ENCODE peak calls at places on chromosomes 2 and 18, in nine cellular contexts. One of them, this sample, is unnamed.

GRCh38 chr2:192499476-192499875 is 304.7 kb upstream of the TMEFF2 start:
- DNase-seq in cardiac muscle cell: peak
- DNase-seq in KBM-7: no peak
- DNase-seq in stimulated activated CD4-positive, alpha-beta T cell treated with anti-CD3 and anti-CD28 coated beads, Interleukin-4, amount 100 ng/mL, for 48 hours: no peak
- DNase-seq in ascending aorta: no peak
- DNase-seq in EL: peak
- DNase-seq in activated T-cell treated with anti-CD3 and anti-CD28 coated beads, Interleukin-2, amount 50 U/mL, for 4 hours: no peak
- DNase-seq in posterior cingulate gyrus: no peak
- DNase-seq in dorsolateral prefrontal cortex: no peak
- DNase-seq in this sample: no peak

GRCh38 chr2:55482186-55482945 is 37.2 kb upstream of the CFAP36 start:
- DNase-seq in stimulated activated CD4-positive, alpha-beta T cell treated with anti-CD3 and anti-CD28 coated beads, Interleukin-4, amount 100 ng/mL, for 48 hours: no peak
- DNase-seq in cardiac muscle cell: peak
- DNase-seq in EL: peak
- DNase-seq in posterior cingulate gyrus: no peak
- DNase-seq in activated T-cell treated with anti-CD3 and anti-CD28 coated beads, Interleukin-2, amount 50 U/mL, for 4 hours: no peak
- DNase-seq in ascending aorta: no peak
- DNase-seq in KBM-7: no peak
- DNase-seq in dorsolateral prefrontal cortex: no peak
- DNase-seq in this sample: no peak

GRCh38 chr2:151922845-151923666 is 94.8 kb upstream of the ARL5A start:
- DNase-seq in KBM-7: no peak
- DNase-seq in ascending aorta: no peak
- DNase-seq in dorsolateral prefrontal cortex: no peak
- DNase-seq in stimulated activated CD4-positive, alpha-beta T cell treated with anti-CD3 and anti-CD28 coated beads, Interleukin-4, amount 100 ng/mL, for 48 hours: no peak
- DNase-seq in posterior cingulate gyrus: no peak
- DNase-seq in EL: no peak
- DNase-seq in activated T-cell treated with anti-CD3 and anti-CD28 coated beads, Interleukin-2, amount 50 U/mL, for 4 hours: no peak
- DNase-seq in cardiac muscle cell: peak
- DNase-seq in this sample: no peak

GRCh38 chr2:170022692-170023091 is 155.3 kb upstream of the MYO3B start:
- DNase-seq in cardiac muscle cell: peak
- DNase-seq in ascending aorta: no peak
- DNase-seq in EL: peak
- DNase-seq in activated T-cell treated with anti-CD3 and anti-CD28 coated beads, Interleukin-2, amount 50 U/mL, for 4 hours: no peak
- DNase-seq in dorsolateral prefrontal cortex: no peak
- DNase-seq in KBM-7: no peak
- DNase-seq in stimulated activated CD4-positive, alpha-beta T cell treated with anti-CD3 and anti-CD28 coated beads, Interleukin-4, amount 100 ng/mL, for 48 hours: no peak
- DNase-seq in posterior cingulate gyrus: no peak
- DNase-seq in this sample: no peak

GRCh38 chr2:178238750-178239149 is 44.4 kb downstream of the OSBPL6 start:
- DNase-seq in stimulated activated CD4-positive, alpha-beta T cell treated with anti-CD3 and anti-CD28 coated beads, Interleukin-4, amount 100 ng/mL, for 48 hours: no peak
- DNase-seq in ascending aorta: no peak
- DNase-seq in activated T-cell treated with anti-CD3 and anti-CD28 coated beads, Interleukin-2, amount 50 U/mL, for 4 hours: no peak
- DNase-seq in posterior cingulate gyrus: no peak
- DNase-seq in cardiac muscle cell: no peak
- DNase-seq in EL: no peak
- DNase-seq in dorsolateral prefrontal cortex: no peak
- DNase-seq in KBM-7: no peak
- DNase-seq in this sample: no peak

GRCh38 chr2:54658548-54659207 is 64.8 kb upstream of the EML6 start:
- DNase-seq in dorsolateral prefrontal cortex: no peak
- DNase-seq in activated T-cell treated with anti-CD3 and anti-CD28 coated beads, Interleukin-2, amount 50 U/mL, for 4 hours: no peak
- DNase-seq in stimulated activated CD4-positive, alpha-beta T cell treated with anti-CD3 and anti-CD28 coated beads, Interleukin-4, amount 100 ng/mL, for 48 hours: no peak
- DNase-seq in ascending aorta: no peak
- DNase-seq in KBM-7: no peak
- DNase-seq in posterior cingulate gyrus: no peak
- DNase-seq in EL: no peak
- DNase-seq in cardiac muscle cell: peak
- DNase-seq in this sample: no peak

GRCh38 chr2:102704531-102704930 is 57.3 kb upstream of the TMEM182 start:
- DNase-seq in dorsolateral prefrontal cortex: no peak
- DNase-seq in stimulated activated CD4-positive, alpha-beta T cell treated with anti-CD3 and anti-CD28 coated beads, Interleukin-4, amount 100 ng/mL, for 48 hours: no peak
- DNase-seq in activated T-cell treated with anti-CD3 and anti-CD28 coated beads, Interleukin-2, amount 50 U/mL, for 4 hours: no peak
- DNase-seq in KBM-7: no peak
- DNase-seq in EL: no peak
- DNase-seq in cardiac muscle cell: no peak
- DNase-seq in posterior cingulate gyrus: no peak
- DNase-seq in ascending aorta: no peak
- DNase-seq in this sample: no peak

GRCh38 chr2:48414980-48415764 is 114.8 kb upstream of the STON1 start:
- DNase-seq in EL: peak
- DNase-seq in activated T-cell treated with anti-CD3 and anti-CD28 coated beads, Interleukin-2, amount 50 U/mL, for 4 hours: no peak
- DNase-seq in KBM-7: peak
- DNase-seq in ascending aorta: no peak
- DNase-seq in dorsolateral prefrontal cortex: peak
- DNase-seq in posterior cingulate gyrus: peak
- DNase-seq in stimulated activated CD4-positive, alpha-beta T cell treated with anti-CD3 and anti-CD28 coated beads, Interleukin-4, amount 100 ng/mL, for 48 hours: no peak
- DNase-seq in cardiac muscle cell: peak
- DNase-seq in this sample: no peak

GRCh38 chr2:163345795-163346573 is 389.8 kb downstream of the FIGN start:
- DNase-seq in stimulated activated CD4-positive, alpha-beta T cell treated with anti-CD3 and anti-CD28 coated beads, Interleukin-4, amount 100 ng/mL, for 48 hours: no peak
- DNase-seq in posterior cingulate gyrus: no peak
- DNase-seq in KBM-7: peak
- DNase-seq in ascending aorta: no peak
- DNase-seq in dorsolateral prefrontal cortex: no peak
- DNase-seq in cardiac muscle cell: peak
- DNase-seq in activated T-cell treated with anti-CD3 and anti-CD28 coated beads, Interleukin-2, amount 50 U/mL, for 4 hours: no peak
- DNase-seq in EL: peak
- DNase-seq in this sample: no peak

GRCh38 chr18:66558773-66559172 is 45.1 kb downstream of the CDH19 start:
- DNase-seq in stimulated activated CD4-positive, alpha-beta T cell treated with anti-CD3 and anti-CD28 coated beads, Interleukin-4, amount 100 ng/mL, for 48 hours: no peak
- DNase-seq in dorsolateral prefrontal cortex: no peak
- DNase-seq in posterior cingulate gyrus: no peak
- DNase-seq in cardiac muscle cell: peak
- DNase-seq in KBM-7: no peak
- DNase-seq in ascending aorta: no peak
- DNase-seq in EL: no peak
- DNase-seq in activated T-cell treated with anti-CD3 and anti-CD28 coated beads, Interleukin-2, amount 50 U/mL, for 4 hours: no peak
- DNase-seq in this sample: no peak

GRCh38 chr2:74010087-74010541 is 25.4 kb downstream of the TET3 start:
- DNase-seq in activated T-cell treated with anti-CD3 and anti-CD28 coated beads, Interleukin-2, amount 50 U/mL, for 4 hours: no peak
- DNase-seq in dorsolateral prefrontal cortex: no peak
- DNase-seq in stimulated activated CD4-positive, alpha-beta T cell treated with anti-CD3 and anti-CD28 coated beads, Interleukin-4, amount 100 ng/mL, for 48 hours: no peak
- DNase-seq in EL: no peak
- DNase-seq in ascending aorta: no peak
- DNase-seq in KBM-7: no peak
- DNase-seq in cardiac muscle cell: peak
- DNase-seq in posterior cingulate gyrus: no peak
- DNase-seq in this sample: no peak

GRCh38 chr2:241560181-241560882 is 1.8 kb downstream of the BOK start:
- DNase-seq in activated T-cell treated with anti-CD3 and anti-CD28 coated beads, Interleukin-2, amount 50 U/mL, for 4 hours: no peak
- DNase-seq in cardiac muscle cell: no peak
- DNase-seq in ascending aorta: no peak
- DNase-seq in KBM-7: no peak
- DNase-seq in dorsolateral prefrontal cortex: no peak
- DNase-seq in EL: no peak
- DNase-seq in stimulated activated CD4-positive, alpha-beta T cell treated with anti-CD3 and anti-CD28 coated beads, Interleukin-4, amount 100 ng/mL, for 48 hours: no peak
- DNase-seq in posterior cingulate gyrus: no peak
- DNase-seq in this sample: no peak

GRCh38 chr2:121376851-121377250 is 91.8 kb upstream of the TFCP2L1 start:
- DNase-seq in cardiac muscle cell: peak
- DNase-seq in stimulated activated CD4-positive, alpha-beta T cell treated with anti-CD3 and anti-CD28 coated beads, Interleukin-4, amount 100 ng/mL, for 48 hours: no peak
- DNase-seq in dorsolateral prefrontal cortex: no peak
- DNase-seq in activated T-cell treated with anti-CD3 and anti-CD28 coated beads, Interleukin-2, amount 50 U/mL, for 4 hours: no peak
- DNase-seq in posterior cingulate gyrus: no peak
- DNase-seq in EL: no peak
- DNase-seq in KBM-7: no peak
- DNase-seq in ascending aorta: no peak
- DNase-seq in this sample: no peak

GRCh38 chr2:39419282-39420223 is 17.5 kb downstream of the MAP4K3 start:
- DNase-seq in stimulated activated CD4-positive, alpha-beta T cell treated with anti-CD3 and anti-CD28 coated beads, Interleukin-4, amount 100 ng/mL, for 48 hours: no peak
- DNase-seq in EL: peak
- DNase-seq in activated T-cell treated with anti-CD3 and anti-CD28 coated beads, Interleukin-2, amount 50 U/mL, for 4 hours: no peak
- DNase-seq in posterior cingulate gyrus: no peak
- DNase-seq in ascending aorta: no peak
- DNase-seq in cardiac muscle cell: peak
- DNase-seq in dorsolateral prefrontal cortex: no peak
- DNase-seq in KBM-7: no peak
- DNase-seq in this sample: no peak

GRCh38 chr18:46385124-46385523 is 271.9 kb downstream of the LOXHD1 start:
- DNase-seq in activated T-cell treated with anti-CD3 and anti-CD28 coated beads, Interleukin-2, amount 50 U/mL, for 4 hours: no peak
- DNase-seq in stimulated activated CD4-positive, alpha-beta T cell treated with anti-CD3 and anti-CD28 coated beads, Interleukin-4, amount 100 ng/mL, for 48 hours: no peak
- DNase-seq in cardiac muscle cell: no peak
- DNase-seq in posterior cingulate gyrus: no peak
- DNase-seq in EL: no peak
- DNase-seq in dorsolateral prefrontal cortex: no peak
- DNase-seq in ascending aorta: no peak
- DNase-seq in KBM-7: no peak
- DNase-seq in this sample: no peak

GRCh38 chr2:51624995-51625394 is 593.1 kb upstream of the NRXN1 start:
- DNase-seq in EL: no peak
- DNase-seq in dorsolateral prefrontal cortex: no peak
- DNase-seq in posterior cingulate gyrus: no peak
- DNase-seq in activated T-cell treated with anti-CD3 and anti-CD28 coated beads, Interleukin-2, amount 50 U/mL, for 4 hours: no peak
- DNase-seq in cardiac muscle cell: no peak
- DNase-seq in KBM-7: no peak
- DNase-seq in ascending aorta: no peak
- DNase-seq in stimulated activated CD4-positive, alpha-beta T cell treated with anti-CD3 and anti-CD28 coated beads, Interleukin-4, amount 100 ng/mL, for 48 hours: no peak
- DNase-seq in this sample: no peak

GRCh38 chr18:58158008-58158407 is 114.0 kb downstream of the NEDD4L start:
- DNase-seq in posterior cingulate gyrus: no peak
- DNase-seq in dorsolateral prefrontal cortex: no peak
- DNase-seq in EL: peak
- DNase-seq in stimulated activated CD4-positive, alpha-beta T cell treated with anti-CD3 and anti-CD28 coated beads, Interleukin-4, amount 100 ng/mL, for 48 hours: no peak
- DNase-seq in cardiac muscle cell: no peak
- DNase-seq in activated T-cell treated with anti-CD3 and anti-CD28 coated beads, Interleukin-2, amount 50 U/mL, for 4 hours: no peak
- DNase-seq in KBM-7: no peak
- DNase-seq in ascending aorta: no peak
- DNase-seq in this sample: no peak

GRCh38 chr2:108909275-108909823 is 79.7 kb downstream of the EDAR start:
- DNase-seq in posterior cingulate gyrus: no peak
- DNase-seq in cardiac muscle cell: no peak
- DNase-seq in activated T-cell treated with anti-CD3 and anti-CD28 coated beads, Interleukin-2, amount 50 U/mL, for 4 hours: no peak
- DNase-seq in stimulated activated CD4-positive, alpha-beta T cell treated with anti-CD3 and anti-CD28 coated beads, Interleukin-4, amount 100 ng/mL, for 48 hours: no peak
- DNase-seq in EL: no peak
- DNase-seq in dorsolateral prefrontal cortex: no peak
- DNase-seq in KBM-7: no peak
- DNase-seq in ascending aorta: no peak
- DNase-seq in this sample: peak

GRCh38 chr18:63982361-63982760 is 12.5 kb downstream of the SERPINB8 start:
- DNase-seq in activated T-cell treated with anti-CD3 and anti-CD28 coated beads, Interleukin-2, amount 50 U/mL, for 4 hours: no peak
- DNase-seq in posterior cingulate gyrus: no peak
- DNase-seq in KBM-7: no peak
- DNase-seq in cardiac muscle cell: no peak
- DNase-seq in ascending aorta: no peak
- DNase-seq in EL: no peak
- DNase-seq in dorsolateral prefrontal cortex: no peak
- DNase-seq in stimulated activated CD4-positive, alpha-beta T cell treated with anti-CD3 and anti-CD28 coated beads, Interleukin-4, amount 100 ng/mL, for 48 hours: no peak
- DNase-seq in this sample: no peak